ENCODE peak calls at places on chromosome 10, in seven cellular contexts. One of them, this sample, is unnamed.

GRCh38 chr10:33327750-33328149 is 6.7 kb downstream of the NRP1 start:
- DNase-seq in thyroid gland: no peak
- DNase-seq in OCI-LY7: no peak
- DNase-seq in Panc1: no peak
- DNase-seq in upper lobe of left lung: no peak
- DNase-seq in heart right ventricle: no peak
- DNase-seq in CD8-positive, alpha-beta memory T cell: no peak
- DNase-seq in this sample: no peak

GRCh38 chr10:114519306-114519669 is 115.0 kb upstream of the AFAP1L2 start:
- DNase-seq in thyroid gland: peak; percentile 14
- DNase-seq in OCI-LY7: no peak
- DNase-seq in Panc1: peak; percentile 33
- DNase-seq in upper lobe of left lung: peak; percentile 84
- DNase-seq in heart right ventricle: no peak
- DNase-seq in CD8-positive, alpha-beta memory T cell: no peak
- DNase-seq in this sample: peak; percentile 85

GRCh38 chr10:51176976-51177690 is 102.8 kb downstream of the PRKG1 start:
- DNase-seq in thyroid gland: no peak
- DNase-seq in OCI-LY7: no peak
- DNase-seq in Panc1: no peak
- DNase-seq in upper lobe of left lung: no peak
- DNase-seq in heart right ventricle: no peak
- DNase-seq in CD8-positive, alpha-beta memory T cell: no peak
- DNase-seq in this sample: no peak

GRCh38 chr10:92080244-92080643 is 156.7 kb downstream of the BTAF1 start:
- DNase-seq in thyroid gland: no peak
- DNase-seq in OCI-LY7: peak; percentile 7
- DNase-seq in Panc1: no peak
- DNase-seq in upper lobe of left lung: no peak
- DNase-seq in heart right ventricle: no peak
- DNase-seq in CD8-positive, alpha-beta memory T cell: no peak
- DNase-seq in this sample: no peak

GRCh38 chr10:118264838-118265470 is 77.2 kb downstream of the FAM204A start:
- DNase-seq in thyroid gland: no peak
- DNase-seq in OCI-LY7: no peak
- DNase-seq in Panc1: no peak
- DNase-seq in upper lobe of left lung: no peak
- DNase-seq in heart right ventricle: no peak
- DNase-seq in CD8-positive, alpha-beta memory T cell: no peak
- DNase-seq in this sample: no peak

GRCh38 chr10:133114251-133114650 is 26.5 kb downstream of the ADGRA1 start:
- DNase-seq in thyroid gland: no peak
- DNase-seq in OCI-LY7: no peak
- DNase-seq in Panc1: no peak
- DNase-seq in upper lobe of left lung: no peak
- DNase-seq in heart right ventricle: no peak
- DNase-seq in CD8-positive, alpha-beta memory T cell: no peak
- DNase-seq in this sample: no peak

GRCh38 chr10:118754132-118754555 is 626 bp downstream of the CACUL1 start:
- DNase-seq in thyroid gland: peak; percentile 48
- DNase-seq in OCI-LY7: peak; percentile 26
- DNase-seq in Panc1: no peak
- DNase-seq in upper lobe of left lung: peak; percentile 70
- DNase-seq in heart right ventricle: peak; percentile 28
- DNase-seq in CD8-positive, alpha-beta memory T cell: peak; percentile 59
- DNase-seq in this sample: no peak

GRCh38 chr10:24446739-24447138 is 237.8 kb downstream of the KIAA1217 start:
- DNase-seq in thyroid gland: no peak
- DNase-seq in OCI-LY7: no peak
- DNase-seq in Panc1: no peak
- DNase-seq in upper lobe of left lung: no peak
- DNase-seq in heart right ventricle: no peak
- DNase-seq in CD8-positive, alpha-beta memory T cell: no peak
- DNase-seq in this sample: no peak

GRCh38 chr10:52314822-52315552 is 906 bp downstream of the DKK1 start:
- DNase-seq in thyroid gland: peak; percentile 3
- DNase-seq in OCI-LY7: no peak
- DNase-seq in Panc1: no peak
- DNase-seq in upper lobe of left lung: no peak
- DNase-seq in heart right ventricle: no peak
- DNase-seq in CD8-positive, alpha-beta memory T cell: no peak
- DNase-seq in this sample: no peak

GRCh38 chr10:14873090-14873760 is 5.4 kb upstream of the SUV39H2 start:
- DNase-seq in thyroid gland: no peak
- DNase-seq in OCI-LY7: no peak
- DNase-seq in Panc1: no peak
- DNase-seq in upper lobe of left lung: no peak
- DNase-seq in heart right ventricle: no peak
- DNase-seq in CD8-positive, alpha-beta memory T cell: no peak
- DNase-seq in this sample: peak; percentile 52

GRCh38 chr10:34121974-34122282 is 693.2 kb downstream of the PARD3 start:
- DNase-seq in thyroid gland: no peak
- DNase-seq in OCI-LY7: no peak
- DNase-seq in Panc1: no peak
- DNase-seq in upper lobe of left lung: no peak
- DNase-seq in heart right ventricle: no peak
- DNase-seq in CD8-positive, alpha-beta memory T cell: no peak
- DNase-seq in this sample: no peak

GRCh38 chr10:129079705-129080104 is 387.3 kb upstream of the MGMT start:
- DNase-seq in thyroid gland: no peak
- DNase-seq in OCI-LY7: no peak
- DNase-seq in Panc1: no peak
- DNase-seq in upper lobe of left lung: no peak
- DNase-seq in heart right ventricle: peak; percentile 63
- DNase-seq in CD8-positive, alpha-beta memory T cell: no peak
- DNase-seq in this sample: no peak

GRCh38 chr10:116836902-116837513 is 12.3 kb upstream of the ENO4 start:
- DNase-seq in thyroid gland: no peak
- DNase-seq in OCI-LY7: no peak
- DNase-seq in Panc1: no peak
- DNase-seq in upper lobe of left lung: no peak
- DNase-seq in heart right ventricle: no peak
- DNase-seq in CD8-positive, alpha-beta memory T cell: no peak
- DNase-seq in this sample: no peak

GRCh38 chr10:98582363-98582762 is 135.6 kb upstream of the HPS1 start:
- DNase-seq in thyroid gland: no peak
- DNase-seq in OCI-LY7: no peak
- DNase-seq in Panc1: no peak
- DNase-seq in upper lobe of left lung: no peak
- DNase-seq in heart right ventricle: no peak
- DNase-seq in CD8-positive, alpha-beta memory T cell: no peak
- DNase-seq in this sample: peak; percentile 19

GRCh38 chr10:90865400-90865799 is 6.4 kb upstream of the RPP30 start:
- DNase-seq in thyroid gland: no peak
- DNase-seq in OCI-LY7: peak; percentile 29
- DNase-seq in Panc1: no peak
- DNase-seq in upper lobe of left lung: no peak
- DNase-seq in heart right ventricle: no peak
- DNase-seq in CD8-positive, alpha-beta memory T cell: no peak
- DNase-seq in this sample: no peak

GRCh38 chr10:1300218-1300617 is 244.0 kb downstream of the WDR37 start:
- DNase-seq in thyroid gland: no peak
- DNase-seq in OCI-LY7: no peak
- DNase-seq in Panc1: no peak
- DNase-seq in upper lobe of left lung: no peak
- DNase-seq in heart right ventricle: no peak
- DNase-seq in CD8-positive, alpha-beta memory T cell: no peak
- DNase-seq in this sample: no peak

GRCh38 chr10:18044976-18045720 is 93.4 kb downstream of the SLC39A12 start:
- DNase-seq in thyroid gland: no peak
- DNase-seq in OCI-LY7: no peak
- DNase-seq in Panc1: no peak
- DNase-seq in upper lobe of left lung: no peak
- DNase-seq in heart right ventricle: no peak
- DNase-seq in CD8-positive, alpha-beta memory T cell: no peak
- DNase-seq in this sample: no peak

GRCh38 chr10:102647433-102648268 is 3.4 kb downstream of the TRIM8 start:
- DNase-seq in thyroid gland: no peak
- DNase-seq in OCI-LY7: peak; percentile 93
- DNase-seq in Panc1: no peak
- DNase-seq in upper lobe of left lung: no peak
- DNase-seq in heart right ventricle: no peak
- DNase-seq in CD8-positive, alpha-beta memory T cell: no peak
- DNase-seq in this sample: no peak

GRCh38 chr10:122812751-122813150 is 32.9 kb downstream of the CUZD1 start:
- DNase-seq in thyroid gland: no peak
- DNase-seq in OCI-LY7: no peak
- DNase-seq in Panc1: no peak
- DNase-seq in upper lobe of left lung: no peak
- DNase-seq in heart right ventricle: no peak
- DNase-seq in CD8-positive, alpha-beta memory T cell: no peak
- DNase-seq in this sample: no peak

GRCh38 chr10:13827418-13827817 is 240.7 kb downstream of the PRPF18 start:
- DNase-seq in thyroid gland: no peak
- DNase-seq in OCI-LY7: no peak
- DNase-seq in Panc1: no peak
- DNase-seq in upper lobe of left lung: no peak
- DNase-seq in heart right ventricle: no peak
- DNase-seq in CD8-positive, alpha-beta memory T cell: no peak
- DNase-seq in this sample: no peak

GRCh38 chr10:13834581-13835286 is 248.0 kb downstream of the PRPF18 start:
- DNase-seq in thyroid gland: peak; percentile 68
- DNase-seq in OCI-LY7: no peak
- DNase-seq in Panc1: no peak
- DNase-seq in upper lobe of left lung: peak; percentile 38
- DNase-seq in heart right ventricle: peak; percentile 30
- DNase-seq in CD8-positive, alpha-beta memory T cell: no peak
- DNase-seq in this sample: no peak

GRCh38 chr10:13830385-13830784 is 243.6 kb downstream of the PRPF18 start:
- DNase-seq in thyroid gland: no peak
- DNase-seq in OCI-LY7: peak; percentile 30
- DNase-seq in Panc1: no peak
- DNase-seq in upper lobe of left lung: no peak
- DNase-seq in heart right ventricle: no peak
- DNase-seq in CD8-positive, alpha-beta memory T cell: no peak
- DNase-seq in this sample: no peak

GRCh38 chr10:13829790-13830189 is 243.0 kb downstream of the PRPF18 start:
- DNase-seq in thyroid gland: no peak
- DNase-seq in OCI-LY7: peak; percentile 36
- DNase-seq in Panc1: no peak
- DNase-seq in upper lobe of left lung: no peak
- DNase-seq in heart right ventricle: no peak
- DNase-seq in CD8-positive, alpha-beta memory T cell: no peak
- DNase-seq in this sample: no peak

DNA sequence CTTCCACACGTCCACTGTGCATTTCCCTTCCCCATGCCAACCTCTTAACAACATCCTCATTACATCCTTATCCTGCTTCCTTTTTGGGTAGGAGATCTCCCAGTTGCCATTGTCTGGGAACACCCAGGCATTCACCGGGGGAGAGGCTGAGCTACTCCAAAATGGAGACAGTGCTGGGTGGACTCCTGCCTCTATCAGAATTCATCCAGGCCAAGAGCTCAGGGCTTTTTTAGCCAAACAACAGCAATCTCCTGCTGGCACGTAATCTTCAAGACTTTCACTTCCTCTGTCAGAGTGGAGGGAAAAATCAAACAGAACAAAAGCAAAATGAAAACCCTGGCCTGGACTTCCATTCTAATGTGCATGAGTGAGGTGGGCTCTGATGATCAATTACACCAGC is 244.9 kb downstream of the PRPF18 start:
- DNase-seq in thyroid gland: no peak
- DNase-seq in OCI-LY7: peak; percentile 88
- DNase-seq in Panc1: no peak
- DNase-seq in upper lobe of left lung: no peak
- DNase-seq in heart right ventricle: no peak
- DNase-seq in CD8-positive, alpha-beta memory T cell: no peak
- DNase-seq in this sample: no peak
- H3K4me1 ChIP-seq in thyroid gland: peaks cover 35% of the 10 kb centered on the region
- H3K4me1 ChIP-seq in OCI-LY7: peaks cover 40% of the 10 kb centered on the region
- H3K4me1 ChIP-seq in Panc1: no peaks in the 10 kb centered on the region
- H3K4me1 ChIP-seq in upper lobe of left lung: peaks cover 16% of the 10 kb centered on the region
- H3K4me1 ChIP-seq in heart right ventricle: peaks cover 47% of the 10 kb centered on the region
- H3K4me1 ChIP-seq in CD8-positive, alpha-beta memory T cell: no peaks in the 10 kb centered on the region
- H3K4me1 ChIP-seq in this sample: no peaks in the 10 kb centered on the region

GRCh38 chr10:79149662-79150443 is 81.1 kb downstream of the ZMIZ1 start:
- DNase-seq in thyroid gland: peak; percentile 82
- DNase-seq in OCI-LY7: peak; percentile 48
- DNase-seq in Panc1: no peak
- DNase-seq in upper lobe of left lung: peak; percentile 91
- DNase-seq in heart right ventricle: peak; percentile 90
- DNase-seq in CD8-positive, alpha-beta memory T cell: peak; percentile 61
- DNase-seq in this sample: no peak
- H3K27ac ChIP-seq in thyroid gland: peak overlapping the region; percentile 99
- H3K27ac ChIP-seq in OCI-LY7: no peak overlapping the region
- H3K27ac ChIP-seq in Panc1: peak overlapping the region; percentile 52
- H3K27ac ChIP-seq in upper lobe of left lung: peak overlapping the region; percentile 96
- H3K27ac ChIP-seq in heart right ventricle: peak overlapping the region; percentile 88
- H3K27ac ChIP-seq in CD8-positive, alpha-beta memory T cell: peak overlapping the region; percentile 80
- H3K27ac ChIP-seq in this sample: peak overlapping the region; percentile 90

DNA sequence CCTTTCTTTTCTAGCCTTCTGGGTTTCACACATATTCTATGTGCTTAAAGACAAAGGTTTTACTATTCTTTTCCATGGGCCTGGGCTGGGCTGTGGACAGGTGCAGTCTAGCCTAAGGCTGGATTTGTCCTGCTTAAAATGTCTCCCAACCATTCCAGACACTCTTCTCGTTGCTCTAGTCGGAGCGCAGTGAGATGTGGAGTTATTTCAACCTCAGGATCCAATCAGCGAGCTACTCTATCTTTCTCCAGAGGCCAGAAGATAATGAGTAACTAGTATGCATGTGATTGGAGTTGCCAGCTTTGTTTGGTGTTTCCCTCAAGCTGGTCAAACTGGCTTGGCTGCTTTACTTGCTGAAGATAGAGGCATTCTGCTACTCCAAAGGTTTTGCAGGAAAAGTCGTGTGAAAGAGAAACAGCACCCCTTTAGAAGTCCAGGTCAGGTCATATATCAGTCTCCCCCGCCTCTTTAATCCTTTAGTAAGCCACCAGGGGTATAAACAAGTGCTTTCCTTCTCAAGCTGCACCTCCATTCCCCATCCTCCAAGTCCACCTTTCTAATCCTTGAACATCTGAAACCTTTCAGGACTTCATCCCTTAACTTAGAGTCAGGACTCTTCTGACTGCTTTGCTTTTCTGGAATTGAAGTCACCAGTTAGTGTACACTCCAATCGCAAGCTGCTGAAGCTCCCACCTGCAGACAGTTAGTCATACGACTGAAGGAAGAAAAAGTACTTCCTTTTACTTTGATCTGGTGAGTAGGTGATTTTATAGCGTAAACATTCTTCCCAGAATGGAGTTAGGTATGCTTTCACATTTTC is 78.8 kb downstream of the DNMBP start:
- DNase-seq in thyroid gland: peak; percentile 87
- DNase-seq in OCI-LY7: no peak
- DNase-seq in Panc1: no peak
- DNase-seq in upper lobe of left lung: peak; percentile 88
- DNase-seq in heart right ventricle: no peak
- DNase-seq in CD8-positive, alpha-beta memory T cell: no peak
- DNase-seq in this sample: peak; percentile 87
- H3K4me1 ChIP-seq in thyroid gland: peaks cover 57% of the 10 kb centered on the region
- H3K4me1 ChIP-seq in OCI-LY7: peaks cover 14% of the 10 kb centered on the region
- H3K4me1 ChIP-seq in Panc1: peaks cover 61% of the 10 kb centered on the region
- H3K4me1 ChIP-seq in upper lobe of left lung: peaks cover 37% of the 10 kb centered on the region
- H3K4me1 ChIP-seq in heart right ventricle: peaks cover 56% of the 10 kb centered on the region
- H3K4me1 ChIP-seq in CD8-positive, alpha-beta memory T cell: no peaks in the 10 kb centered on the region
- H3K4me1 ChIP-seq in this sample: peaks cover 59% of the 10 kb centered on the region

DNA sequence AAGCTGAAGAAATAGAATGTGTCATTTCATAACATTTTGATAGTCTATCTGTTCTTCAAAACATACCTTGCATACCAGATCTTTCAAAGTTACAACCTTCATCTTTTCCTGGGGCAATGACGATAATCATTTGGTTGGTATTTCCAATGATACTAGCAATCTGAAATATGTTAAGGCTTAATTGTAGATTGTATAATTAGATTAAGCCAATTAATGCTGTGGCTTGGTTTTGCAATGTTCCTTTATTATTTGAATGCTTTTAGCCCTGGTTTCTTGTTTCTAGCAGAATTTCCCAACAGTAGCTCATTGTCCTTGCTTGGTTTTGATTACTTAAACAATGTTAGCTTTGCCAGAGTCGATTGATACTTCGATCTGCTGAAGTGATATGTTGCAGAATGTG is 84.6 kb downstream of the CABCOCO1 start:
- DNase-seq in thyroid gland: no peak
- DNase-seq in OCI-LY7: no peak
- DNase-seq in Panc1: no peak
- DNase-seq in upper lobe of left lung: no peak
- DNase-seq in heart right ventricle: no peak
- DNase-seq in CD8-positive, alpha-beta memory T cell: no peak
- DNase-seq in this sample: no peak
- H3K27ac ChIP-seq in thyroid gland: peak overlapping the region; percentile 0
- H3K27ac ChIP-seq in OCI-LY7: no peak overlapping the region
- H3K27ac ChIP-seq in Panc1: peak overlapping the region; percentile 94
- H3K27ac ChIP-seq in upper lobe of left lung: no peak overlapping the region
- H3K27ac ChIP-seq in heart right ventricle: no peak overlapping the region
- H3K27ac ChIP-seq in CD8-positive, alpha-beta memory T cell: no peak overlapping the region
- H3K27ac ChIP-seq in this sample: no peak overlapping the region